ENCODE peak calls at places on chromosome 20, in four cellular contexts. One of them, this sample, is unnamed.

GRCh38 chr20:17648306-17648646 is 33.8 kb downstream of the RRBP1 start:
- DNase-seq in CD4-positive, alpha-beta T cell: no peak
- DNase-seq in fibroblast of pulmonary artery: no peak
- DNase-seq in psoas muscle: peak
- DNase-seq in this sample: no peak

GRCh38 chr20:17875106-17875980 is 93.3 kb downstream of the SNX5 start:
- DNase-seq in fibroblast of pulmonary artery: peak
- DNase-seq in CD4-positive, alpha-beta T cell: no peak
- DNase-seq in psoas muscle: peak
- DNase-seq in this sample: peak

GRCh38 chr20:43666376-43667328 is at the start of gene MYBL2:
- DNase-seq in CD4-positive, alpha-beta T cell: peak
- DNase-seq in fibroblast of pulmonary artery: peak
- DNase-seq in psoas muscle: peak
- DNase-seq in this sample: peak

GRCh38 chr20:43534016-43534415 is 24.8 kb upstream of the SGK2 start:
- DNase-seq in fibroblast of pulmonary artery: no peak
- DNase-seq in psoas muscle: no peak
- DNase-seq in CD4-positive, alpha-beta T cell: no peak
- DNase-seq in this sample: no peak

GRCh38 chr20:44154521-44155001 is 32.4 kb downstream of the JPH2 start:
- DNase-seq in CD4-positive, alpha-beta T cell: no peak
- DNase-seq in psoas muscle: no peak
- DNase-seq in fibroblast of pulmonary artery: no peak
- DNase-seq in this sample: no peak

GRCh38 chr20:43942661-43943285 is 28.1 kb downstream of the TOX2 start:
- DNase-seq in CD4-positive, alpha-beta T cell: no peak
- DNase-seq in psoas muscle: no peak
- DNase-seq in fibroblast of pulmonary artery: peak
- DNase-seq in this sample: peak

GRCh38 chr20:2840138-2840966 is at the start of the genes PCED1A and VPS16:
- DNase-seq in psoas muscle: peak
- DNase-seq in fibroblast of pulmonary artery: peak
- DNase-seq in CD4-positive, alpha-beta T cell: peak
- DNase-seq in this sample: peak

GRCh38 chr20:51195419-51195901 is 172.6 kb upstream of the KCNG1 start:
- DNase-seq in psoas muscle: no peak
- DNase-seq in fibroblast of pulmonary artery: peak
- DNase-seq in CD4-positive, alpha-beta T cell: no peak
- DNase-seq in this sample: peak

GRCh38 chr20:47740225-47741184 is 44.8 kb downstream of the SULF2 start:
- DNase-seq in CD4-positive, alpha-beta T cell: no peak
- DNase-seq in psoas muscle: peak
- DNase-seq in fibroblast of pulmonary artery: peak
- DNase-seq in this sample: no peak

GRCh38 chr20:49887251-49887827 is 28.0 kb downstream of the SPATA2 start:
- DNase-seq in psoas muscle: no peak
- DNase-seq in fibroblast of pulmonary artery: no peak
- DNase-seq in CD4-positive, alpha-beta T cell: no peak
- DNase-seq in this sample: no peak

GRCh38 chr20:46051556-46052323 is 22.7 kb downstream of the SLC12A5 start:
- DNase-seq in psoas muscle: no peak
- DNase-seq in fibroblast of pulmonary artery: no peak
- DNase-seq in CD4-positive, alpha-beta T cell: no peak
- DNase-seq in this sample: peak

GRCh38 chr20:47748851-47749250 is 36.4 kb downstream of the SULF2 start:
- DNase-seq in fibroblast of pulmonary artery: no peak
- DNase-seq in CD4-positive, alpha-beta T cell: no peak
- DNase-seq in psoas muscle: no peak
- DNase-seq in this sample: no peak

GRCh38 chr20:49043000-49043399 is 3.1 kb upstream of the CSE1L start:
- DNase-seq in fibroblast of pulmonary artery: no peak
- DNase-seq in psoas muscle: no peak
- DNase-seq in CD4-positive, alpha-beta T cell: no peak
- DNase-seq in this sample: no peak

GRCh38 chr20:20939006-20939405 is 167.2 kb downstream of the LINC00237 start:
- DNase-seq in fibroblast of pulmonary artery: no peak
- DNase-seq in psoas muscle: no peak
- DNase-seq in CD4-positive, alpha-beta T cell: no peak
- DNase-seq in this sample: no peak

GRCh38 chr20:34968020-34968775 is 12.5 kb downstream of the MYH7B start:
- DNase-seq in fibroblast of pulmonary artery: no peak
- DNase-seq in psoas muscle: no peak
- DNase-seq in CD4-positive, alpha-beta T cell: no peak
- DNase-seq in this sample: no peak

GRCh38 chr20:32592022-32592421 is 6.9 kb upstream of the NOL4L start:
- DNase-seq in psoas muscle: no peak
- DNase-seq in CD4-positive, alpha-beta T cell: no peak
- DNase-seq in fibroblast of pulmonary artery: no peak
- DNase-seq in this sample: no peak

GRCh38 chr20:46894579-46894958 is at the start of gene EYA2:
- DNase-seq in CD4-positive, alpha-beta T cell: no peak
- DNase-seq in psoas muscle: peak
- DNase-seq in fibroblast of pulmonary artery: no peak
- DNase-seq in this sample: peak

GRCh38 chr20:49545572-49545971 is 22.4 kb downstream of the PTGIS start:
- DNase-seq in psoas muscle: no peak
- DNase-seq in fibroblast of pulmonary artery: no peak
- DNase-seq in CD4-positive, alpha-beta T cell: no peak
- DNase-seq in this sample: no peak

GRCh38 chr20:52303281-52303950 is 111.8 kb upstream of the ZFP64 start:
- DNase-seq in psoas muscle: no peak
- DNase-seq in fibroblast of pulmonary artery: no peak
- DNase-seq in CD4-positive, alpha-beta T cell: no peak
- DNase-seq in this sample: no peak

GRCh38 chr20:33793011-33793931 is 17.9 kb upstream of the CHMP4B start:
- DNase-seq in psoas muscle: peak
- DNase-seq in CD4-positive, alpha-beta T cell: no peak
- DNase-seq in fibroblast of pulmonary artery: peak
- DNase-seq in this sample: peak

GRCh38 chr20:33275215-33275614 is 7.8 kb upstream of the BPIFB1 start:
- DNase-seq in fibroblast of pulmonary artery: no peak
- DNase-seq in CD4-positive, alpha-beta T cell: no peak
- DNase-seq in psoas muscle: no peak
- DNase-seq in this sample: no peak

GRCh38 chr20:58711266-58712051 is 18.9 kb downstream of the NPEPL1 start:
- DNase-seq in psoas muscle: no peak
- DNase-seq in CD4-positive, alpha-beta T cell: no peak
- DNase-seq in fibroblast of pulmonary artery: no peak
- DNase-seq in this sample: no peak

GRCh38 chr20:15248618-15249395 is 911.4 kb upstream of the FLRT3 start:
- DNase-seq in CD4-positive, alpha-beta T cell: no peak
- DNase-seq in fibroblast of pulmonary artery: no peak
- DNase-seq in psoas muscle: no peak
- DNase-seq in this sample: no peak

GRCh38 chr20:32695089-32695488 is 21.3 kb upstream of the C20orf203 start:
- DNase-seq in psoas muscle: no peak
- DNase-seq in fibroblast of pulmonary artery: no peak
- DNase-seq in CD4-positive, alpha-beta T cell: no peak
- DNase-seq in this sample: no peak

GRCh38 chr20:46619445-46619844 is 31.8 kb downstream of the SLC13A3 start:
- DNase-seq in fibroblast of pulmonary artery: no peak
- DNase-seq in psoas muscle: no peak
- DNase-seq in CD4-positive, alpha-beta T cell: no peak
- DNase-seq in this sample: no peak

DNA sequence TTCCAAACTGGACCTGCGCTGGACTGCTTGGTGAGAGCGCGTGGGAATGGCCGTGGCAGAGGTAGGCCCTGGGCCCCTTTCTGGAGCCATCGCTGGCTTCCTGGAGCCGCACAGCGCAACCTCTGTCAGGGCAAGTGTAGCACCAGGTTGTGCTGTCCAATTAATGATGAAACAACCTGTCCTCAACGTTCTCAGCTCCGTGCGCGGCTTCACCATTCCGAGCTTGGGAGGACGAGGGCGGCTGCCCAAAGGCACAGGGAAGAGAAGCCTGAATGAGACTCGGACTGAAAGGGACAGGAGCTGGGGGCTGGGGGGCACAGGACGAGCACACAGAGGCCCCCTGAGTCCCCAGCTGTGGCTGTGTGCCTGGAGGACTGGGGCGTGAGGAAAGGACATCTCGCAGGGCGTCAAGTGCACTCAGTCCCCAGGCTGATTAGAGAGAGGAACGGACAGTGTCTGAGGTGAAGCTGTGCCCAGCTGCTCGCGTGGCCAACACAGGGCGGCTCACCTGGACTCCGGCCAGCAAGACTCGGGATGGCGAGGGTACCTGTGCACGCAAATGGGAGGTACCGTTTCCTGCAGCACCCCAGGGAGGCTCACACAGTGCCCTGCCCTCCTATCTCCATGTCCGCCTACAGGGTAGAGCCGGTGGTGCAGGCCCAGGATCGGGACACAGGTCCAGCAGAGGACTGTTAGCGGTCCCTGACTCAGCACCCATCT is 403.3 kb downstream of the TAF4 start:
- DNase-seq in fibroblast of pulmonary artery: no peak
- DNase-seq in CD4-positive, alpha-beta T cell: no peak
- DNase-seq in psoas muscle: no peak
- DNase-seq in this sample: no peak
- TF ChIP-seq CTCF in fibroblast of pulmonary artery: no peak
- TF ChIP-seq CTCF in CD4-positive, alpha-beta T cell: no peak
- TF ChIP-seq CTCF in psoas muscle: no peak
- TF ChIP-seq CTCF in this sample: no peak

GRCh38 chr20:63837475-63837874 is 6.4 kb upstream of the ZBTB46 start:
- DNase-seq in CD4-positive, alpha-beta T cell: no peak
- DNase-seq in psoas muscle: no peak
- DNase-seq in fibroblast of pulmonary artery: no peak
- DNase-seq in this sample: no peak
- TF ChIP-seq CTCF in CD4-positive, alpha-beta T cell: no peak
- TF ChIP-seq CTCF in psoas muscle: no peak
- TF ChIP-seq CTCF in fibroblast of pulmonary artery: no peak
- TF ChIP-seq CTCF in this sample: no peak

DNA sequence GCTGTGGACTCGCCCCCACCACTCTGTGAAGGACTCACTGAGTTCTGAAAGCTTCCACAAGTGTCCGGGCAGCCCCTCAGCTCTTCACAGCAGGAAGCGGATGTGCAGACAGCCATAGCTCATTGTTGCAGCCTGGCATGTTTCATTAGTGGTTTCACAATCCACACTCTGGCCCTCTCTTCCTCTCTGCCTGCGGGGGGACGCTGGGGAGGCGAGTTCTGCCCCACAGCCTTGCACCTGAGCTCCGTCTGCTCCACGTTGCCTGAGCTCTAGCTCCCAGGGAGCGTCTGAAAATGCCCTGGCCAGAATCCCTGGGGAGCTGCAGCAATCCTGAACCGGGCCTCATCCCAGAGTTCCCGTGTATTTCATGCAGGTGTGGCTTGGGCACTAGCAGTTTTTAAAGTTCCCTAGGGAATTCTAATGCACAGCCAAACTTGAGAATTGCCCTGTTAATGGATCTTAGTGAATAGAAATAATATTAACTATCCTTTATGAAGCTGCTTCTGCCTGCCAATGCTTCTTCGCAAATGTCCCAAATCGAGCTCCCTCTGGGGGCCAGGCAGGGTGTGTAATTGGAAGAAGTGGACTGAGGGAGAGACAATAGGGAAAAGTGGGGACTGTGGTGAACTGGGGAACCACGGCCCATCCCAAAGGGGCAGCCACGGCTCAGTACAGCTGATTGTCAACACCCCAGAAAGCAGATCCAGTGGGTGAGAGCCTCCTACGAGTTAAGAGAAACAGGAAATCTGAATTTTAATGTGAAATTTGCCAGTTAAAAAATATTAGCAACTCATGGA is 51.5 kb downstream of the CTCFL start:
- DNase-seq in psoas muscle: no peak
- DNase-seq in CD4-positive, alpha-beta T cell: no peak
- DNase-seq in fibroblast of pulmonary artery: peak
- DNase-seq in this sample: no peak
- TF ChIP-seq CTCF in psoas muscle: peak
- TF ChIP-seq CTCF in CD4-positive, alpha-beta T cell: no peak
- TF ChIP-seq CTCF in fibroblast of pulmonary artery: no peak
- TF ChIP-seq CTCF in this sample: no peak

DNA sequence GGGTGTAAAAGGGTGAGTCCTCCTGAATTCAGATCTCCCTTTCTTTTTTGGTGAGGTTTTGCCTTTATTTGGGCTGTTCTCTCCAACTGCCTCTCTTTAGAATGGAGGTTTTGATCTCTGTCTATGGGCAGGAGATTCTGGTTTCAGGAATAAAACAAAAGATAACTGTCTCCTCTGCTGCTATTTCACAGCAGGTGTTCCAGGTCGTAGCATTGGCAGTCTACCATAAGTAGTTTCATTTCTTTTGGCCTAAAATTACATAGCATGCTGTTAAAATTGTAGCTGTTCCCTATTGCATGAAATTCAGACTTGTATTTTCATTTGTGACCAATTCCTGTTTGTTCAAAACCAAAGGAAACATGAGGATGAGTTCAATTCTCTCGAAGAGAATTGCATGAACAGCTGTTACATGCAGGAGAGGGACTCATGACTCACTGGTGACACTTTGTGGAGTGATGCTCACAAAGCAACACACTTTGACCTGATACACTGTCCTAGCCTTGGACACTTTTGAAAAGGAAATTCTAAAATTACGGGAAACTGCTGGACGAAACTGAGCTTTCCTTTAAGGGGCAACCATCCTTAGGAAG is 76.8 kb upstream of the SIRPG start:
- DNase-seq in CD4-positive, alpha-beta T cell: peak
- DNase-seq in psoas muscle: no peak
- DNase-seq in fibroblast of pulmonary artery: peak
- DNase-seq in this sample: no peak
- TF ChIP-seq CTCF in CD4-positive, alpha-beta T cell: peak
- TF ChIP-seq CTCF in psoas muscle: no peak
- TF ChIP-seq CTCF in fibroblast of pulmonary artery: no peak
- TF ChIP-seq CTCF in this sample: no peak

DNA sequence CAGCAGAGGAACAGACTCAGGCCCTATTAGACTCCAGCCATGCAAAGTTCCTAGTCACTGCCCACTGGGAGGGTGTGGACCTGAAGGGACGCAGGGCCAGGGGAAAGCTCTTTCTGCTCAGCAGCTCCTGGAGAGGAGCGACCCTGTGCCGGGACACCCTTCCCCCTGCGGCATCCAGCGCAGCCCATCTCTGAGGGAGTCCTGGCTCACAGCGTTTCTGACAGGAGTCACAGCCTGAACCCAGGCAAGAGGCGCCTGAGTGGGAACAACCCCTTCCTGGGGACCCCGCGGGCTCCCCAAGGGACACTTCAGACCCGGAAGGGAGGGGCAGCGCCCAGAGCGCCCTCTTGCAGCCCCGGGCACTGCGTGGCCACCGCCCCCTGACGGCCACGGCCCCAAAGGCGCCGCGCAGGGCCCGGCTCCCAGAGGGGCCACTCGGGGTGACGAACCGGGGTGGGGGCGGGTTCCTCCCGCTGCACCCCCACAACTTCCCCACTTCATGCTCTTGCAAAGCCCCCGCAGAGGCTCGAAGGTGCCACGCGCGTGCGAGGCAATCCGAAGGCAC is 853 bp downstream of the UCKL1 start:
- DNase-seq in psoas muscle: no peak
- DNase-seq in fibroblast of pulmonary artery: no peak
- DNase-seq in CD4-positive, alpha-beta T cell: peak
- DNase-seq in this sample: peak
- TF ChIP-seq CTCF in psoas muscle: peak
- TF ChIP-seq CTCF in fibroblast of pulmonary artery: peak
- TF ChIP-seq CTCF in CD4-positive, alpha-beta T cell: no peak
- TF ChIP-seq CTCF in this sample: peak

This sample was measured in Calu3.